ENCODE peak calls at places on chromosomes 1 and 21, in six cellular contexts. Z is GM23248, W is hepatocyte, G is neural progenitor cell, N is GM23338, T is OCI-LY7. S is an unnamed sample.

GRCh38 chr21:16085436-16085835 is 355.7 kb downstream of the USP25 start:
- DNase-seq in W (no peak), G (no peak), T (no peak), Z (peak), N (no peak), S (peak)

GRCh38 chr21:15560383-15561056 is 169.3 kb upstream of the USP25 start:
- DNase-seq in W (no peak), T (no peak), G (no peak), N (no peak), Z (peak), S (no peak)

GRCh38 chr1:119047040-119047438 is 58.9 kb upstream of the TBX15 start:
- DNase-seq in N (no peak), W (no peak), Z (peak), G (no peak), T (no peak), S (no peak)

GRCh38 chr1:180901221-180901990 is 11.3 kb upstream of the KIAA1614 start:
- DNase-seq in W (no peak), G (no peak), N (no peak), Z (no peak), T (no peak), S (no peak)

GRCh38 chr1:79787631-79788030 is 781.1 kb upstream of the ADGRL4 start:
- DNase-seq in W (no peak), G (no peak), T (no peak), Z (no peak), N (no peak), S (no peak)

GRCh38 chr1:160251687-160252526 is 10.4 kb downstream of the DCAF8 start:
- DNase-seq in T (peak), W (peak), Z (peak), G (peak), N (peak), S (peak)

GRCh38 chr1:7771673-7772299 is 690 bp downstream of the VAMP3 start:
- DNase-seq in T (no peak), N (no peak), W (peak), G (no peak), Z (peak), S (no peak)

GRCh38 chr1:9992910-9993309 is 4.1 kb upstream of the RBP7 start:
- DNase-seq in Z (no peak), W (no peak), T (no peak), G (no peak), N (no peak), S (no peak)

GRCh38 chr1:23475641-23476040 is 8.3 kb downstream of the ASAP3 start:
- DNase-seq in W (no peak), T (no peak), Z (peak), N (no peak), G (no peak), S (no peak)

GRCh38 chr1:29324771-29325351 is 88.5 kb downstream of the PTPRU start:
- DNase-seq in W (peak), Z (no peak), N (peak), T (no peak), G (peak), S (no peak)

GRCh38 chr1:116533425-116533820 is 37.4 kb downstream of the CD58 start:
- DNase-seq in Z (no peak), N (no peak), G (no peak), W (no peak), T (no peak), S (no peak)

GRCh38 chr1:228555074-228555989 is 68.2 kb downstream of the RNF187 start:
- DNase-seq in Z (no peak), N (no peak), T (peak), G (peak), W (no peak), S (no peak)

GRCh38 chr1:57270926-57271698 is 152.7 kb downstream of the DAB1 start:
- DNase-seq in W (no peak), Z (no peak), N (no peak), T (no peak), G (peak), S (no peak)

GRCh38 chr1:1669468-1670440 is 10.9 kb upstream of the CDK11B start:
- DNase-seq in G (no peak), T (no peak), N (no peak), Z (no peak), W (no peak), S (no peak)

GRCh38 chr1:240854367-240854766 is 242.4 kb upstream of the GREM2 start:
- DNase-seq in N (no peak), G (no peak), Z (peak), W (no peak), T (no peak), S (peak)

GRCh38 chr1:1422465-1423244 is 1.6 kb upstream of the ANKRD65 start:
- DNase-seq in Z (peak), G (no peak), N (peak), T (no peak), W (no peak), S (peak)

GRCh38 chr1:160711528-160712311 is at the start of gene CD48:
- DNase-seq in W (no peak), Z (no peak), N (no peak), G (no peak), T (peak), S (no peak)

GRCh38 chr1:221284028-221284427 is 404.8 kb downstream of the HLX start:
- DNase-seq in Z (peak), N (no peak), G (no peak), T (no peak), W (peak), S (peak)

GRCh38 chr1:36567601-36568341 is 85.1 kb upstream of the CSF3R start:
- DNase-seq in W (no peak), G (peak), Z (no peak), N (no peak), T (no peak), S (no peak)

GRCh38 chr1:172480421-172480820 is 36.6 kb upstream of the PIGC start:
- DNase-seq in N (no peak), Z (no peak), T (no peak), W (no peak), G (no peak), S (no peak)

GRCh38 chr1:161919229-161919628 is 104.4 kb downstream of the OLFML2B start:
- DNase-seq in G (no peak), T (no peak), Z (no peak), W (no peak), N (no peak), S (no peak)

GRCh38 chr1:50285994-50286393 is 137.2 kb downstream of the DMRTA2 start:
- DNase-seq in T (no peak), N (no peak), Z (no peak), G (no peak), W (no peak), S (no peak)

GRCh38 chr1:224623310-224623714 is 7.2 kb downstream of the CNIH3 start:
- DNase-seq in Z (peak), W (no peak), N (no peak), G (no peak), T (no peak), S (peak)

GRCh38 chr1:46202975-46203737 is at the start of gene LURAP1:
- DNase-seq in N (peak), Z (peak), G (peak), T (peak), W (peak), S (no peak)

GRCh38 chr1:39896909-39897685 is 4.6 kb downstream of the MYCL start:
- DNase-seq in T (no peak), G (peak), Z (peak), W (peak), N (peak), S (no peak)

GRCh38 chr1:156927215-156928042 is 7.0 kb downstream of the LRRC71 start:
- DNase-seq in Z (peak), W (peak), G (peak), T (no peak), N (peak), S (peak)

GRCh38 chr1:56200921-56201320 is 378.4 kb downstream of the PLPP3 start:
- DNase-seq in N (no peak), W (no peak), T (no peak), Z (peak), G (no peak), S (peak)

GRCh38 chr1:38512024-38512623 is 347.4 kb downstream of the RRAGC start:
- DNase-seq in G (no peak), Z (no peak), W (no peak), T (no peak), N (no peak), S (no peak)

GRCh38 chr1:230788561-230789275 is 41.5 kb downstream of the CAPN9 start:
- DNase-seq in G (no peak), N (no peak), W (no peak), Z (no peak), T (no peak), S (no peak)

GRCh38 chr1:209046058-209046417 is 537.5 kb upstream of the CAMK1G start:
- DNase-seq in W (no peak), G (no peak), T (no peak), Z (no peak), N (no peak), S (no peak)

GRCh38 chr1:209051598-209051997 is 531.9 kb upstream of the CAMK1G start:
- DNase-seq in G (no peak), W (no peak), Z (no peak), N (no peak), T (no peak), S (no peak)

GRCh38 chr1:209045326-209046057 is 538.0 kb upstream of the CAMK1G start:
- DNase-seq in W (no peak), G (no peak), N (no peak), Z (peak), T (no peak), S (peak)

GRCh38 chr1:209046935-209047334 is 536.6 kb upstream of the CAMK1G start:
- DNase-seq in Z (no peak), G (no peak), T (no peak), N (no peak), W (no peak), S (no peak)

GRCh38 chr1:209048961-209049669 is 534.4 kb upstream of the CAMK1G start:
- DNase-seq in T (no peak), N (peak), Z (peak), G (no peak), W (no peak), S (peak)
- H3K27ac ChIP-seq in T (no peak), N (no peak), Z (no peak), G (no peak), W (no peak), S (no peak)

GRCh38 chr1:203152158-203153034 is 23.2 kb downstream of the MYBPH start:
- DNase-seq in T (no peak), G (peak), Z (peak), N (no peak), W (peak), S (peak)
- TF ChIP-seq EZH2phosphoT487 in T (no peak), G (no peak), Z (no peak), N (no peak), W (no peak), S (no peak)

DNA sequence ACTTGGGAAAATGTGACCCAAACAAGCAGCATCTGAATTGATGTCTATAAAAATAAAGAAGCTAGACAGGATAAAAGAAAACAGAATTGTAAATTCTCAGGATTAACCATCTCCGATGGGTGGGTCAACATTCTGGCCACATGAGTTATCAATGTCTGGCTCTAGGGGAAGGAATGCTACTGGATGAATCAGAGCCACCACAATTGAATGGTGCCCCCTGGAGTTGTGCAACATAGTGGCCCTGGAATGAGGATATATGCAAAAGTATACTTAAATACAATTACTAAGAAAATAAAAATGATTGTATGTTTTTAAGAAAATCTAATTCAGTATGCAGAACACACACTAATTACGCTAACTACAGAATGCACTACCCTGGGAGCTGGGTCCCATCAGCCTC is 185.6 kb downstream of the TGFBR3 start:
- DNase-seq in G (no peak), W (no peak), Z (peak), T (no peak), N (no peak), S (no peak)
- H3K27ac ChIP-seq in G (no peak), W (peak), Z (peak), T (no peak), N (no peak), S (no peak)

GRCh38 chr21:46078322-46078981 is 19.5 kb upstream of the COL6A2 start:
- DNase-seq in N (no peak), G (no peak), T (no peak), W (no peak), Z (peak), S (no peak)
- TF ChIP-seq EZH2phosphoT487 in N (no peak), G (no peak), T (no peak), W (no peak), Z (no peak), S (no peak)

GRCh38 chr1:203166192-203166940 is 9.3 kb downstream of the MYBPH start:
- DNase-seq in Z (no peak), G (no peak), T (peak), N (no peak), W (peak), S (peak)
- H3K27ac ChIP-seq in Z (no peak), G (no peak), T (no peak), N (no peak), W (no peak), S (no peak)

GRCh38 chr1:145942405-145942804 is 15.1 kb upstream of the RBM8A start:
- DNase-seq in Z (peak), N (no peak), G (no peak), T (no peak), W (no peak), S (no peak)
- TF ChIP-seq EZH2phosphoT487 in Z (no peak), N (no peak), G (no peak), T (no peak), W (no peak), S (no peak)

S was measured in PC-3.